ENCODE peak calls at places on chromosomes 4 and X, in four cellular contexts. T is HCT116, W is H1, N is GM12878. U is an unnamed sample.

GRCh38 chr4:8110071-8110986 is 48.3 kb downstream of the ABLIM2 start:
- DNase-seq in T (no peak), N (no peak), W (peak; percentile 86), U (peak; percentile 52)

GRCh38 chr4:138242076-138242829 is at the start of gene SLC7A11:
- DNase-seq in W (peak; percentile 58), T (peak; percentile 96), N (peak; percentile 93), U (peak; percentile 95)

GRCh38 chr4:11908205-11908604 is 479.5 kb upstream of the HS3ST1 start:
- DNase-seq in W (no peak), N (no peak), T (no peak), U (no peak)

GRCh38 chrX:106811131-106811910 is 8.8 kb downstream of the TBC1D8B start:
- DNase-seq in T (no peak), W (no peak), N (no peak), U (no peak)

GRCh38 chrX:68685722-68686683 is 38.5 kb downstream of the STARD8 start:
- DNase-seq in W (peak; percentile 65), N (no peak), T (no peak), U (peak; percentile 50)

GRCh38 chr4:89152972-89153371 is 41.6 kb downstream of the TIGD2 start:
- DNase-seq in T (no peak), W (no peak), N (no peak), U (no peak)

GRCh38 chr4:1164040-1164439 is 8.3 kb downstream of the SPON2 start:
- DNase-seq in T (no peak), W (no peak), N (no peak), U (no peak)

GRCh38 chrX:2500681-2501151 is at the start of the genes DHRSX and ZBED1:
- DNase-seq in N (no peak), T (no peak), W (peak; percentile 67), U (peak; percentile 83)

GRCh38 chr4:164081371-164081770 is 586.9 kb downstream of the TMA16 start:
- DNase-seq in N (no peak), T (no peak), W (no peak), U (no peak)

GRCh38 chrX:100449696-100450606 is 39.9 kb upstream of the PCDH19 start:
- DNase-seq in T (no peak), W (no peak), N (no peak), U (no peak)

GRCh38 chrX:40646489-40647306 is 663 bp downstream of the CXorf38 start:
- DNase-seq in N (no peak), T (no peak), W (peak; percentile 52), U (peak; percentile 54)

GRCh38 chr4:66842401-66842800 is 702.9 kb downstream of the CENPC start:
- DNase-seq in W (no peak), T (no peak), N (no peak), U (no peak)

GRCh38 chr4:155800685-155801343 is 42.0 kb downstream of the GUCY1B1 start:
- DNase-seq in W (no peak), T (no peak), N (no peak), U (no peak)

GRCh38 chrX:69991685-69992084 is 58.1 kb downstream of the AWAT2 start:
- DNase-seq in N (no peak), W (no peak), T (no peak), U (no peak)
- TF ChIP-seq EGR1 in N (no peak), W (no peak), T (no peak), U (no peak)

GRCh38 chr4:54677416-54677815 is 19.7 kb downstream of the KIT start:
- DNase-seq in W (no peak), T (no peak), N (no peak), U (no peak)
- TF ChIP-seq CTCF in W (peak; percentile 45), T (peak; percentile 12), N (no peak), U (peak; percentile 50)

GRCh38 chr4:169682360-169683047 is 62.1 kb downstream of the CLCN3 start:
- DNase-seq in W (no peak), T (no peak), N (no peak), U (no peak)
- TF ChIP-seq EGR1 in W (no peak), T (no peak), N (no peak), U (no peak)

DNA sequence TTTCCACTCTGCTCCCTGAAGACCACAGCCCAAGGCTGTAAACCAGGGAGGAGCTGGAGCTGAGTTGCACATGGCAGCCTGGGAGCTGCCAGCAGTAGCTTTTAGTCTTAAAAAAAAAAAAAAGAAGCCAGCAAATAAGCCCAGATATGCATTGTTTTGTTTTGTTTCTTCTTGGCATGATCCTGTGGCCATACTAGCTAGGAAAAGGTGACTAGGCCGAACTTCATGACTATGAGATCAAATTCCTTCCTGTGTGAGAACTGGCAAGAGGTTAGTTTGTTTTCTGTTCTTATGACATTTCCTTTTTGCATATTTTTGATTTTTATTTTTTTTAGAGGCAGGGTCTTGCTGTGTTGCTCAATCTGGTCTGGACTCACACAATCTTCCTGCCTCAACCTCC is 323.3 kb downstream of the DCTD start:
- DNase-seq in W (no peak), T (no peak), N (no peak), U (no peak)
- TF ChIP-seq CTCF in W (no peak), T (no peak), N (no peak), U (no peak)

DNA sequence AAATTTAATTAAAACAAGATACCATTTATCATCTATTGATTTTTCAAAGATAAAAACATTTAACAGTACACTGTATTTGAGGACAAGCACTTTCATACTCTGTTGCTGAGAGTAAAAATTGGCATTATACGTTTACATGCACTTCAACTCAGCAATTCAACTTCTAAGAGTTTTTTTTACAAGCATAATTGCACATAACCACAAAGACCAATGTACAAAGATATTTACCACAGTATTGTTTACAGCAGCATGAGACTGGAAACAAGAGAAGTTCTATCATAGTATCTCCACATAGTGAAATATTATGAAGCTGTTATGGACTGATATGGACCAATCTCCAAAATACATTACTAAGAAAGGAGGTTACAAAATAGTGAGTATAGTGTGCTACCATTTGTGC is 10.9 kb downstream of the GAB3 start:
- DNase-seq in W (no peak), T (no peak), N (no peak), U (no peak)
- TF ChIP-seq EGR1 in W (no peak), T (no peak), N (no peak), U (no peak)

GRCh38 chrX:153778684-153779101 is 2.1 kb upstream of the SRPK3 start:
- DNase-seq in W (no peak), T (no peak), N (no peak), U (no peak)
- TF ChIP-seq CTCF in W (peak; percentile 49), T (no peak), N (no peak), U (peak; percentile 44)

GRCh38 chrX:36241397-36241796 is 321.9 kb downstream of the CFAP47 start:
- DNase-seq in N (no peak), T (no peak), W (no peak), U (no peak)
- TF ChIP-seq EGR1 in N (no peak), T (no peak), W (no peak), U (no peak)

DNA sequence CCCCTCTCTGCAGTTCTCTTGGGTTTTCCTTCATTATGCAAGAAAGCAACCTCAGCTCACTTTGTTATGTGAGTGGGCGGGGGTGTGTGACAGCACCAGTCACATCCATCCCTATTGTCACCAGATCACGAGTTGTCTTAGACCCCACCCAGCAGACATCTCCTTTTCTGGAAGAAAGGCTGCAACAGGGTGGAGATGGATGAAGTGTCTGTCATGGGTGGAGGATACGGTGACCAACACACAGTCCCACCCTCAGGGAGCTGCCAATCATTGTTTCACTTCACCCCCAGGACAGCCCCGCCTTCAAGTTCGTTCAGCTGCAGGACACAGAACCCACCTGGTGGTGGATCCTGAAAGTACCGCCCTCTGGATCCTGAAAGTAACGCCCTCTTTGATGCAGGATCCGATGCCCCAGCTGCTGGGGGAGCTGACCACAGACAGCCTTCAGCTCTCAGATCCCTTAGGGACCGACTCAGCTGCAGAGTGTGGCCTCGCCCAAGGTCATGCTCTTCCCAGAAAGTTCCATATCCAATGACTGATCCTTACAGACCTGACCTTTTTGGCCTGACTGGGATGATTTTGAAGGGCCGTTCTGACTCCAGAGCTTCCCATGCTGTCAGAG is 79.7 kb downstream of the SMIM20 start:
- DNase-seq in T (peak; percentile 56), W (peak; percentile 97), N (no peak), U (peak; percentile 45)
- TF ChIP-seq CTCF in T (peak; percentile 64), W (peak; percentile 78), N (peak; percentile 35), U (peak; percentile 51)

GRCh38 chrX:46572295-46572936 is 1.1 kb upstream of the CHST7 start:
- DNase-seq in T (no peak), W (no peak), N (peak; percentile 64), U (no peak)
- TF ChIP-seq EGR1 in T (no peak), W (no peak), N (no peak), U (no peak)